ENCODE peak calls at places on chromosome 10, in six cellular contexts. J is upper lobe of right lung; Z is CD4-positive, alpha-beta T cell; W is Peyer's patch; L is HCT116; U is A549. B is an unnamed sample. For H3K9me3, the result is how much of the 10 kb centered on the place peaks cover.

GRCh38 chr10:48463318-48464003 is 141.4 kb downstream of the ARHGAP22 start:
- DNase-seq in J (peak), Z (no peak), W (peak), L (no peak), U (no peak), B (no peak)

GRCh38 chr10:104589431-104589830 is 51.7 kb upstream of the SORCS3 start:
- DNase-seq in J (no peak), Z (no peak), W (no peak), L (no peak), U (no peak), B (no peak)

GRCh38 chr10:114359953-114360345 is 44.4 kb downstream of the AFAP1L2 start:
- DNase-seq in J (no peak), Z (no peak), W (no peak), L (no peak), U (no peak), B (no peak)

GRCh38 chr10:131220601-131221171 is 90.8 kb downstream of the TCERG1L start:
- DNase-seq in J (no peak), Z (no peak), W (no peak), L (no peak), U (no peak), B (no peak)

GRCh38 chr10:86960863-86961434 is 2.5 kb downstream of the SNCG start:
- DNase-seq in J (no peak), Z (no peak), W (no peak), L (no peak), U (no peak), B (no peak)

GRCh38 chr10:93039721-93040120 is 20.9 kb upstream of the CYP26C1 start:
- DNase-seq in J (no peak), Z (no peak), W (no peak), L (peak), U (peak), B (no peak)

GRCh38 chr10:86300399-86300925 is 66.1 kb downstream of the GRID1 start:
- DNase-seq in J (peak), Z (no peak), W (no peak), L (no peak), U (no peak), B (no peak)

GRCh38 chr10:114310346-114310745 is 71.3 kb downstream of the VWA2 start:
- DNase-seq in J (no peak), Z (no peak), W (no peak), L (no peak), U (no peak), B (no peak)

GRCh38 chr10:71531485-71532446 is 135.0 kb downstream of the CDH23 start:
- DNase-seq in J (no peak), Z (no peak), W (no peak), L (no peak), U (no peak), B (no peak)

GRCh38 chr10:16945566-16945965 is 128.3 kb upstream of the RSU1 start:
- DNase-seq in J (no peak), Z (no peak), W (no peak), L (no peak), U (no peak), B (no peak)

GRCh38 chr10:124105594-124105993 is 12.2 kb upstream of the CHST15 start:
- DNase-seq in J (no peak), Z (no peak), W (no peak), L (no peak), U (no peak), B (no peak)

GRCh38 chr10:3165196-3165595 is 7.4 kb downstream of the PITRM1 start:
- DNase-seq in J (no peak), Z (no peak), W (no peak), L (no peak), U (no peak), B (no peak)

GRCh38 chr10:128956149-128956548 is 510.9 kb upstream of the MGMT start:
- DNase-seq in J (no peak), Z (no peak), W (no peak), L (no peak), U (no peak), B (no peak)
- H3K9me3 ChIP-seq in J (under half), Z (under half), W (under half), L (under half), U (under half), B (under half)

GRCh38 chr10:133446979-133447378 is 6.8 kb upstream of the SCART1 start:
- DNase-seq in J (no peak), Z (no peak), W (no peak), L (no peak), U (no peak), B (no peak)

GRCh38 chr10:133444342-133445267 is 9.1 kb upstream of the SCART1 start:
- DNase-seq in J (no peak), Z (no peak), W (peak), L (no peak), U (no peak), B (no peak)

GRCh38 chr10:133448120-133448519 is 5.6 kb upstream of the SCART1 start:
- DNase-seq in J (no peak), Z (no peak), W (no peak), L (no peak), U (no peak), B (no peak)

GRCh38 chr10:133445268-133445732 is 8.4 kb upstream of the SCART1 start:
- DNase-seq in J (no peak), Z (no peak), W (peak), L (no peak), U (no peak), B (no peak)

GRCh38 chr10:133445751-133446708 is 7.7 kb upstream of the SCART1 start:
- DNase-seq in J (no peak), Z (no peak), W (peak), L (no peak), U (no peak), B (no peak)
- H3K9me3 ChIP-seq in J (under half), Z (under half), W (under half), L (under half), U (under half), B (under half)

DNA sequence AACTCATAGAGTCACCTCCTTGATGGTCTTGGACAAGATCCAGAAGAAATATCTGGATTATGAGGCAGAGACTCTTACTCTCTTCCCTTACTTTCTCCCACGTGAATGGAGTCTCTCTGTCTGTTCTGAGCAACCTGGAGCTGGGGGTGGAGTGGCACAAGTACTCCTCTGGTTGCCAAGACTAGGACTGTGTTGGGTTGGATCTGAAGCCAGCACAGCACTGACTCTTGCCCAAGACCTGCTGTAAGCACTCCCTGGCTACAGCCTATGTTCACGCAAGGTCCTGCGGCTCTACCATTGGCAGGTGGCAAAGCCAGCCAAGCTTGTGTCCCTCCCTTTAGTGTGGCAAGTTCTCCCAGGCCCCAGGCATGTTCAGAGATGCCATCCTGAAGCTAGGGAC is 488.2 kb upstream of the NRG3 start:
- DNase-seq in J (no peak), Z (no peak), W (no peak), L (no peak), U (no peak), B (no peak)
- H3K9me3 ChIP-seq in J (under half), Z (under half), W (under half), L (under half), U (under half), B (under half)

GRCh38 chr10:69618746-69619145 is 11.3 kb upstream of the FAM241B start:
- DNase-seq in J (no peak), Z (no peak), W (no peak), L (no peak), U (no peak), B (no peak)
- H3K9me3 ChIP-seq in J (under half), Z (under half), W (under half), L (under half), U (under half), B (under half)

GRCh38 chr10:37682617-37683016 is 174.8 kb downstream of the ZNF248 start:
- DNase-seq in J (peak), Z (no peak), W (no peak), L (no peak), U (no peak), B (no peak)
- H3K9me3 ChIP-seq in J (under half), Z (under half), W (under half), L (under half), U (under half), B (under half)

B was measured in T-helper 17 cell.